ENCODE peak calls at places on chromosomes 3 and 15, in four cellular contexts. I is breast epithelium, S is left cardiac atrium, Q is T-helper 1 cell. R is an unnamed sample.
A peak's percentile ranks its signal among the peaks of the same experiment; 100 is the strongest.

GRCh38 chr3:147191795-147192385 is 214.5 kb downstream of the ZIC4 start:
- DNase-seq in I (no peak), S (no peak), Q (no peak), R (no peak)

GRCh38 chr3:64351713-64352595 is 126.7 kb upstream of the PRICKLE2 start:
- DNase-seq in I (no peak), S (no peak), Q (no peak), R (no peak)

GRCh38 chr3:43728476-43728875 is 37.7 kb downstream of the ABHD5 start:
- DNase-seq in I (no peak), S (no peak), Q (no peak), R (no peak)

GRCh38 chr3:30343067-30343831 is 263.2 kb upstream of the TGFBR2 start:
- DNase-seq in I (no peak), S (no peak), Q (no peak), R (no peak)

GRCh38 chr15:61301701-61302100 is 72.6 kb upstream of the RORA start:
- DNase-seq in I (no peak), S (no peak), Q (no peak), R (no peak)

GRCh38 chr3:39064646-39065045 is 12.8 kb downstream of the WDR48 start:
- DNase-seq in I (no peak), S (no peak), Q (no peak), R (no peak)

GRCh38 chr3:46557814-46558183 is 8.3 kb downstream of the LRRC2 start:
- DNase-seq in I (no peak), S (no peak), Q (no peak), R (no peak)

GRCh38 chr15:45372032-45372995 is 6.0 kb downstream of the GATM start:
- DNase-seq in I (no peak), S (no peak), Q (no peak), R (no peak)

GRCh38 chr3:183409219-183409618 is 19.2 kb downstream of the MCF2L2 start:
- DNase-seq in I (no peak), S (no peak), Q (no peak), R (no peak)

GRCh38 chr3:29186131-29186599 is 94.7 kb upstream of the RBMS3 start:
- DNase-seq in I (no peak), S (no peak), Q (no peak), R (no peak)

GRCh38 chr15:32704343-32705076 is 13.3 kb upstream of the GREM1 start:
- DNase-seq in I (no peak), S (no peak), Q (no peak), R (no peak)

GRCh38 chr3:2875699-2876098 is 234.5 kb downstream of the IL5RA start:
- DNase-seq in I (no peak), S (no peak), Q (no peak), R (no peak)

GRCh38 chr15:77032647-77033416 is 37.9 kb downstream of the PSTPIP1 start:
- DNase-seq in I (peak; percentile 46), S (peak; percentile 13), Q (no peak), R (no peak)

GRCh38 chr3:155312781-155313180 is 19.3 kb upstream of the STRIT1 start:
- DNase-seq in I (no peak), S (no peak), Q (no peak), R (no peak)

GRCh38 chr15:99251436-99251821 is at the start of gene LRRC28:
- DNase-seq in I (no peak), S (no peak), Q (no peak), R (no peak)

GRCh38 chr3:39278616-39278935 is 1.3 kb downstream of the CX3CR1 start:
- DNase-seq in I (no peak), S (no peak), Q (no peak), R (no peak)

GRCh38 chr15:36899696-36900095 is 200.7 kb downstream of the MEIS2 start:
- DNase-seq in I (no peak), S (no peak), Q (no peak), R (no peak)

GRCh38 chr3:108462899-108463298 is 47.5 kb downstream of the MYH15 start:
- DNase-seq in I (no peak), S (no peak), Q (no peak), R (no peak)

GRCh38 chr3:152269423-152270144 is 855 bp downstream of the MBNL1 start:
- DNase-seq in I (no peak), S (no peak), Q (peak; percentile 47), R (no peak)

GRCh38 chr3:125032683-125033082 is 23.1 kb downstream of the HEG1 start:
- DNase-seq in I (no peak), S (no peak), Q (no peak), R (no peak)

GRCh38 chr15:48472756-48473155 is 141.5 kb downstream of the DUT start:
- DNase-seq in I (no peak), S (no peak), Q (no peak), R (no peak)

GRCh38 chr3:140629351-140630137 is 48.3 kb upstream of the TRIM42 start:
- DNase-seq in I (no peak), S (no peak), Q (no peak), R (no peak)

GRCh38 chr3:134449277-134449676 is 36.5 kb downstream of the ANAPC13 start:
- DNase-seq in I (no peak), S (no peak), Q (no peak), R (no peak)